ENCODE peak calls at places on chromosomes 5 and 9, in six cellular contexts. X, M, O, Q, I and J are unnamed samples.
A peak's percentile ranks its signal among the peaks of the same experiment; 100 is the strongest.

GRCh38 chr5:139772927-139773690 is 22.5 kb upstream of the PSD2 start:
- DNase-seq in O (no peak), M (no peak), Q (no peak), X (no peak), I (no peak), J (no peak)

GRCh38 chr9:130824616-130825015 is 10.4 kb upstream of the ABL1 start:
- DNase-seq in O (no peak), X (no peak), I (no peak), M (no peak), Q (no peak), J (no peak)

GRCh38 chr5:110900829-110901228 is 162.0 kb downstream of the SLC25A46 start:
- DNase-seq in O (no peak), X (peak; percentile 64), Q (no peak), M (no peak), I (no peak), J (no peak)

GRCh38 chr9:121603028-121603427 is 48.4 kb upstream of the DAB2IP start:
- DNase-seq in X (no peak), O (no peak), M (no peak), Q (peak; percentile 78), I (no peak), J (no peak)

GRCh38 chr9:133142657-133143592 is 20.8 kb downstream of the GBGT1 start:
- DNase-seq in X (no peak), M (peak; percentile 56), O (no peak), I (no peak), Q (peak; percentile 76), J (no peak)

GRCh38 chr9:108039491-108039890 is 549.9 kb upstream of the KLF4 start:
- DNase-seq in O (no peak), M (no peak), Q (no peak), X (no peak), I (no peak), J (no peak)

GRCh38 chr9:33818167-33818831 is 1.3 kb downstream of the UBE2R2 start:
- DNase-seq in I (no peak), M (peak; percentile 72), O (no peak), X (no peak), Q (no peak), J (no peak)

GRCh38 chr5:17075196-17075595 is 139.1 kb upstream of the MYO10 start:
- DNase-seq in M (no peak), O (no peak), I (no peak), Q (no peak), X (no peak), J (no peak)

GRCh38 chr5:179255527-179256228 is 89.6 kb downstream of the ADAMTS2 start:
- DNase-seq in O (no peak), I (no peak), M (no peak), X (no peak), Q (peak; percentile 43), J (peak; percentile 4)

GRCh38 chr5:27944471-27944870 is 906.1 kb upstream of the CDH9 start:
- DNase-seq in Q (no peak), I (no peak), M (no peak), X (no peak), O (no peak), J (no peak)

GRCh38 chr9:121266906-121267650 is 884 bp upstream of the GSN start:
- DNase-seq in Q (peak; percentile 52), I (no peak), M (no peak), O (no peak), X (no peak), J (no peak)

GRCh38 chr5:119070828-119071572 is at the start of gene DMXL1:
- DNase-seq in O (peak; percentile 91), Q (peak; percentile 100), I (peak; percentile 97), M (peak; percentile 100), X (peak; percentile 100), J (peak; percentile 95)